ENCODE peak calls at places on chromosome 10, in ten cellular contexts. J is retinal pigment epithelial cell, N is posterior cingulate gyrus, S is activated T-cell treated with anti-CD3 and anti-CD28 coated beads for 48 hours, B is NCI-H1092 treated with DMSO at 0.1 percent for 48 hours, O is anterior cingulate cortex, F is transverse colon, U is A172, A is fibroblast of the aortic adventitia, G is NCI-H1694 treated with DMSO at 0.1 percent for 48 hours. R is an unnamed sample.

GRCh38 chr10:59757966-59758365 is 4.7 kb upstream of the MRLN start:
- DNase-seq in J (no peak), N (no peak), S (no peak), B (no peak), O (no peak), F (no peak), U (no peak), A (peak), G (no peak), R (no peak)

GRCh38 chr10:33353334-33353733 is 18.9 kb upstream of the NRP1 start:
- DNase-seq in J (no peak), N (no peak), S (no peak), B (no peak), O (no peak), F (no peak), U (no peak), A (no peak), G (no peak), R (no peak)

GRCh38 chr10:124351481-124352220 is 67.1 kb downstream of the OAT start:
- DNase-seq in J (no peak), N (no peak), S (no peak), B (peak), O (no peak), F (no peak), U (no peak), A (no peak), G (no peak), R (no peak)

GRCh38 chr10:94785211-94785610 is 22.7 kb downstream of the CYP2C19 start:
- DNase-seq in J (no peak), N (no peak), S (no peak), B (no peak), O (no peak), F (no peak), U (no peak), A (no peak), G (no peak), R (no peak)

GRCh38 chr10:121362026-121362425 is 236.2 kb downstream of the FGFR2 start:
- DNase-seq in J (no peak), N (no peak), S (no peak), B (no peak), O (no peak), F (no peak), U (no peak), A (no peak), G (no peak), R (no peak)

GRCh38 chr10:68598978-68599753 is 39.0 kb downstream of the TET1 start:
- DNase-seq in J (no peak), N (no peak), S (no peak), B (peak), O (no peak), F (peak), U (peak), A (peak), G (no peak), R (peak)

GRCh38 chr10:66996996-66997395 is 71.2 kb downstream of the LRRTM3 start:
- DNase-seq in J (no peak), N (no peak), S (no peak), B (no peak), O (no peak), F (no peak), U (no peak), A (no peak), G (no peak), R (no peak)

GRCh38 chr10:2963889-2964631 is 103.3 kb upstream of the PFKP start:
- DNase-seq in J (no peak), N (no peak), S (no peak), B (no peak), O (no peak), F (no peak), U (no peak), A (no peak), G (no peak), R (no peak)

GRCh38 chr10:4809156-4809555 is 16.9 kb upstream of the AKR1E2 start:
- DNase-seq in J (no peak), N (no peak), S (no peak), B (no peak), O (no peak), F (no peak), U (peak), A (no peak), G (no peak), R (no peak)

GRCh38 chr10:101848408-101848807 is 4.8 kb upstream of the KCNIP2 start:
- DNase-seq in J (no peak), N (no peak), S (no peak), B (no peak), O (no peak), F (no peak), U (no peak), A (no peak), G (no peak), R (no peak)

GRCh38 chr10:97534746-97535367 is 36.1 kb downstream of the UBTD1 start:
- DNase-seq in J (no peak), N (no peak), S (peak), B (no peak), O (no peak), F (no peak), U (no peak), A (no peak), G (no peak), R (no peak)

GRCh38 chr10:117322258-117322657 is 53.0 kb downstream of the PDZD8 start:
- DNase-seq in J (no peak), N (no peak), S (no peak), B (no peak), O (no peak), F (no peak), U (peak), A (no peak), G (no peak), R (no peak)

GRCh38 chr10:77756319-77757232 is 119.0 kb upstream of the KCNMA1 start:
- DNase-seq in J (peak), N (peak), S (peak), B (peak), O (no peak), F (peak), U (peak), A (peak), G (peak), R (no peak)

GRCh38 chr10:71770255-71770654 is 3.1 kb downstream of the VSIR start:
- DNase-seq in J (peak), N (no peak), S (no peak), B (no peak), O (no peak), F (no peak), U (no peak), A (peak), G (no peak), R (no peak)

GRCh38 chr10:132389631-132390454 is 7.2 kb upstream of the PWWP2B start:
- DNase-seq in J (no peak), N (no peak), S (no peak), B (no peak), O (no peak), F (peak), U (no peak), A (peak), G (no peak), R (no peak)

GRCh38 chr10:60914676-60915075 is 29.3 kb downstream of the RHOBTB1 start:
- DNase-seq in J (peak), N (no peak), S (no peak), B (no peak), O (no peak), F (peak), U (peak), A (peak), G (no peak), R (no peak)

GRCh38 chr10:106982248-106982647 is 182.3 kb downstream of the SORCS1 start:
- DNase-seq in J (no peak), N (no peak), S (no peak), B (no peak), O (no peak), F (no peak), U (no peak), A (no peak), G (no peak), R (no peak)

GRCh38 chr10:133292919-133293809 is 15.5 kb downstream of the TUBGCP2 start:
- DNase-seq in J (no peak), N (no peak), S (no peak), B (no peak), O (no peak), F (no peak), U (peak), A (peak), G (no peak), R (no peak)

R was measured in SHP77 treated with DMSO at 0.1 percent for 48 hours.